ENCODE peak calls at places on chromosomes 11 and 22, in seven cellular contexts. One of them, this sample, is unnamed. For H3K4me1, the result is how much of the 10 kb centered on the place peaks cover.

GRCh38 chr22:17726561-17727243 is 47.6 kb downstream of the BID start:
- DNase-seq in mesendoderm: no peak
- DNase-seq in H1: no peak
- DNase-seq in trophoblast cell: no peak
- DNase-seq in neuronal stem cell: no peak
- DNase-seq in IMR-90: peak
- DNase-seq in H9: no peak
- DNase-seq in this sample: peak

GRCh38 chr11:70485326-70486025 is 87.1 kb downstream of the CTTN start:
- DNase-seq in H1: no peak
- DNase-seq in H9: no peak
- DNase-seq in mesendoderm: no peak
- DNase-seq in IMR-90: no peak
- DNase-seq in trophoblast cell: no peak
- DNase-seq in neuronal stem cell: no peak
- DNase-seq in this sample: no peak

GRCh38 chr22:35219012-35219411 is 38.3 kb upstream of the HMGXB4 start:
- DNase-seq in H9: no peak
- DNase-seq in H1: no peak
- DNase-seq in mesendoderm: peak
- DNase-seq in IMR-90: peak
- DNase-seq in trophoblast cell: peak
- DNase-seq in neuronal stem cell: no peak
- DNase-seq in this sample: peak

GRCh38 chr11:58647141-58647699 is 24.8 kb downstream of the CNTF start:
- DNase-seq in neuronal stem cell: no peak
- DNase-seq in IMR-90: no peak
- DNase-seq in H9: no peak
- DNase-seq in mesendoderm: no peak
- DNase-seq in trophoblast cell: no peak
- DNase-seq in H1: no peak
- DNase-seq in this sample: no peak

GRCh38 chr11:69156673-69157155 is 979 bp downstream of the SMIM38 start:
- DNase-seq in mesendoderm: no peak
- DNase-seq in H9: no peak
- DNase-seq in trophoblast cell: peak
- DNase-seq in neuronal stem cell: no peak
- DNase-seq in H1: no peak
- DNase-seq in IMR-90: peak
- DNase-seq in this sample: peak

GRCh38 chr22:35629406-35630234 is 12.5 kb upstream of the MB start:
- DNase-seq in trophoblast cell: peak
- DNase-seq in neuronal stem cell: no peak
- DNase-seq in mesendoderm: peak
- DNase-seq in IMR-90: peak
- DNase-seq in H1: no peak
- DNase-seq in H9: peak
- DNase-seq in this sample: peak

GRCh38 chr22:30079952-30080533 is at the start of gene HORMAD2:
- DNase-seq in H9: peak
- DNase-seq in H1: peak
- DNase-seq in mesendoderm: peak
- DNase-seq in neuronal stem cell: peak
- DNase-seq in IMR-90: no peak
- DNase-seq in trophoblast cell: peak
- DNase-seq in this sample: peak

GRCh38 chr11:12193515-12194336 is 83.3 kb downstream of the MICAL2 start:
- DNase-seq in H1: no peak
- DNase-seq in trophoblast cell: peak
- DNase-seq in mesendoderm: no peak
- DNase-seq in H9: no peak
- DNase-seq in IMR-90: no peak
- DNase-seq in neuronal stem cell: no peak
- DNase-seq in this sample: no peak

GRCh38 chr11:61828629-61829407 is 718 bp downstream of the FADS2 start:
- DNase-seq in neuronal stem cell: peak
- DNase-seq in mesendoderm: peak
- DNase-seq in IMR-90: no peak
- DNase-seq in H9: peak
- DNase-seq in trophoblast cell: peak
- DNase-seq in H1: peak
- DNase-seq in this sample: peak

GRCh38 chr22:19478466-19479357 is at the start of gene UFD1:
- DNase-seq in mesendoderm: peak
- DNase-seq in H9: peak
- DNase-seq in IMR-90: peak
- DNase-seq in neuronal stem cell: peak
- DNase-seq in H1: peak
- DNase-seq in trophoblast cell: peak
- DNase-seq in this sample: peak
- H2BK120ac ChIP-seq in mesendoderm: peak
- H2BK120ac ChIP-seq in H9: peak
- H2BK120ac ChIP-seq in IMR-90: peak
- H2BK120ac ChIP-seq in neuronal stem cell: no peak
- H2BK120ac ChIP-seq in H1: peak
- H2BK120ac ChIP-seq in trophoblast cell: peak
- H2BK120ac ChIP-seq in this sample: peak

GRCh38 chr22:36900225-36900624 is 13.2 kb upstream of the CSF2RB start:
- DNase-seq in H1: no peak
- DNase-seq in trophoblast cell: no peak
- DNase-seq in neuronal stem cell: no peak
- DNase-seq in mesendoderm: no peak
- DNase-seq in IMR-90: no peak
- DNase-seq in H9: no peak
- DNase-seq in this sample: no peak

GRCh38 chr22:36899498-36899897 is 13.9 kb upstream of the CSF2RB start:
- DNase-seq in H1: no peak
- DNase-seq in trophoblast cell: no peak
- DNase-seq in neuronal stem cell: no peak
- DNase-seq in IMR-90: no peak
- DNase-seq in H9: no peak
- DNase-seq in mesendoderm: no peak
- DNase-seq in this sample: no peak

GRCh38 chr22:36900880-36901279 is 12.5 kb upstream of the CSF2RB start:
- DNase-seq in H1: peak
- DNase-seq in IMR-90: no peak
- DNase-seq in neuronal stem cell: no peak
- DNase-seq in mesendoderm: peak
- DNase-seq in trophoblast cell: no peak
- DNase-seq in H9: peak
- DNase-seq in this sample: no peak

GRCh38 chr22:36902143-36902911 is 11.1 kb upstream of the CSF2RB start:
- DNase-seq in H9: no peak
- DNase-seq in trophoblast cell: no peak
- DNase-seq in IMR-90: no peak
- DNase-seq in neuronal stem cell: no peak
- DNase-seq in mesendoderm: no peak
- DNase-seq in H1: no peak
- DNase-seq in this sample: no peak

DNA sequence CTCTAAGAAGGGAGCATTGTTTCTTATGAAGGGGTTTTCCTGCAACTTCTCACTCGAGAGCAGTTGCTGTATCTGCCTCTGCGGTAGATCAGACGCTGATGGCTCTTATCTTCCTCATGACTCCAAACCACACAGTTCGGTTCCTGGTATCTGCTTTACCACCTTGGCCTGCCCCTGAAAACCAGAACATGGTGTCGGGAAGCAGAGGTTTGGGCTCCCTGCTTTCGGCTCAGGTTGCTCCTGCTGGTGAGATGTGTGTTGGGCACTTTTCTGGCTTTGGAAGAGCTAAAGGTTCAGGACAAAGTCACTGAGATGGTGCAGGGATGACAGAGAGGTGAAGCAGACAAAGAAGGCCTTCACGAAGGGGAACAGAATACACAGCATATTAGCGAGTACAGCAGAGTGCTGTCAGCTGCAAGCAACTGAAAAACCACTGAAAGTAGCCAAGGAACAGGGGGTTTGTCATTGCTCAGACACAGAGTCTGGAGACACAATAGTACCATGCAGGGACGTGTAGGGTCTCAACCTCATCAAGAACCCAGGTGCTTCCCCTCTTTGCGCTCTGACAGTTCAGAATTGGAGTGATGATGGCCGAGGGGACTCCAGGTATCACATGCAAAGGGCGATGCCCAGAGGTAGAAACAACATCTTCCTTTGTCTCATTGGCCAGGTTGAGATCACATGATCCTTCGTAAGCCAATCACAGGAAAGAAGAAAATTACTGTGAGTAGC is 11.9 kb upstream of the CSF2RB start:
- DNase-seq in trophoblast cell: no peak
- DNase-seq in neuronal stem cell: no peak
- DNase-seq in H1: no peak
- DNase-seq in H9: no peak
- DNase-seq in IMR-90: no peak
- DNase-seq in mesendoderm: peak
- DNase-seq in this sample: no peak
- H3K4me1 ChIP-seq in trophoblast cell: under half
- H3K4me1 ChIP-seq in neuronal stem cell: under half
- H3K4me1 ChIP-seq in H1: under half
- H3K4me1 ChIP-seq in H9: under half
- H3K4me1 ChIP-seq in IMR-90: under half
- H3K4me1 ChIP-seq in mesendoderm: under half
- H3K4me1 ChIP-seq in this sample: under half

GRCh38 chr22:27634043-27634442 is 167.5 kb downstream of the MN1 start:
- DNase-seq in H1: no peak
- DNase-seq in mesendoderm: no peak
- DNase-seq in H9: no peak
- DNase-seq in IMR-90: no peak
- DNase-seq in neuronal stem cell: no peak
- DNase-seq in trophoblast cell: no peak
- DNase-seq in this sample: no peak
- H2BK120ac ChIP-seq in H1: no peak
- H2BK120ac ChIP-seq in mesendoderm: no peak
- H2BK120ac ChIP-seq in H9: no peak
- H2BK120ac ChIP-seq in IMR-90: no peak
- H2BK120ac ChIP-seq in neuronal stem cell: no peak
- H2BK120ac ChIP-seq in trophoblast cell: no peak
- H2BK120ac ChIP-seq in this sample: no peak

GRCh38 chr11:19530505-19530904 is 182.1 kb upstream of the NAV2 start:
- DNase-seq in IMR-90: no peak
- DNase-seq in trophoblast cell: no peak
- DNase-seq in neuronal stem cell: no peak
- DNase-seq in H9: no peak
- DNase-seq in H1: no peak
- DNase-seq in mesendoderm: no peak
- DNase-seq in this sample: no peak
- H3K4me1 ChIP-seq in IMR-90: under half
- H3K4me1 ChIP-seq in trophoblast cell: under half
- H3K4me1 ChIP-seq in neuronal stem cell: under half
- H3K4me1 ChIP-seq in H9: under half
- H3K4me1 ChIP-seq in H1: under half
- H3K4me1 ChIP-seq in mesendoderm: under half
- H3K4me1 ChIP-seq in this sample: under half

GRCh38 chr22:19291218-19291579 is 320 bp downstream of the CLTCL1 start:
- DNase-seq in IMR-90: no peak
- DNase-seq in mesendoderm: peak
- DNase-seq in H1: peak
- DNase-seq in neuronal stem cell: no peak
- DNase-seq in H9: peak
- DNase-seq in trophoblast cell: no peak
- DNase-seq in this sample: no peak
- H2BK120ac ChIP-seq in IMR-90: no peak
- H2BK120ac ChIP-seq in mesendoderm: peak
- H2BK120ac ChIP-seq in H1: no peak
- H2BK120ac ChIP-seq in neuronal stem cell: no peak
- H2BK120ac ChIP-seq in H9: no peak
- H2BK120ac ChIP-seq in trophoblast cell: peak
- H2BK120ac ChIP-seq in this sample: no peak